ENCODE peak calls at places on chromosomes 7 and 10, in ten cellular contexts. One of them, this sample, is unnamed.

GRCh38 chr10:75599875-75600648 is 168.6 kb downstream of the LRMDA start:
- DNase-seq in A549: no peak
- DNase-seq in WTC11: no peak
- DNase-seq in endothelial cell of umbilical vein: no peak
- DNase-seq in K562: no peak
- DNase-seq in HepG2: peak
- DNase-seq in SK-N-SH: no peak
- DNase-seq in HCT116: no peak
- DNase-seq in GM12878: no peak
- DNase-seq in H1: no peak
- DNase-seq in this sample: no peak

GRCh38 chr7:29607889-29608288 is 44.3 kb downstream of the PRR15 start:
- DNase-seq in A549: no peak
- DNase-seq in WTC11: no peak
- DNase-seq in endothelial cell of umbilical vein: no peak
- DNase-seq in K562: peak
- DNase-seq in HepG2: no peak
- DNase-seq in SK-N-SH: no peak
- DNase-seq in HCT116: no peak
- DNase-seq in GM12878: no peak
- DNase-seq in H1: no peak
- DNase-seq in this sample: no peak

GRCh38 chr7:25579688-25580075 is 351.4 kb upstream of the NPVF start:
- DNase-seq in A549: no peak
- DNase-seq in WTC11: no peak
- DNase-seq in endothelial cell of umbilical vein: no peak
- DNase-seq in K562: no peak
- DNase-seq in HepG2: no peak
- DNase-seq in SK-N-SH: peak
- DNase-seq in HCT116: no peak
- DNase-seq in GM12878: no peak
- DNase-seq in H1: no peak
- DNase-seq in this sample: no peak

GRCh38 chr10:482848-483247 is 206.6 kb downstream of the DIP2C start:
- DNase-seq in A549: no peak
- DNase-seq in WTC11: no peak
- DNase-seq in endothelial cell of umbilical vein: no peak
- DNase-seq in K562: no peak
- DNase-seq in HepG2: no peak
- DNase-seq in SK-N-SH: no peak
- DNase-seq in HCT116: no peak
- DNase-seq in GM12878: no peak
- DNase-seq in H1: peak
- DNase-seq in this sample: no peak

GRCh38 chr7:81884817-81885216 is 115.0 kb upstream of the HGF start:
- DNase-seq in A549: no peak
- DNase-seq in WTC11: no peak
- DNase-seq in endothelial cell of umbilical vein: no peak
- DNase-seq in K562: no peak
- DNase-seq in HepG2: no peak
- DNase-seq in SK-N-SH: no peak
- DNase-seq in HCT116: no peak
- DNase-seq in GM12878: no peak
- DNase-seq in H1: no peak
- DNase-seq in this sample: peak

GRCh38 chr7:36132025-36132424 is 21.0 kb upstream of the EEPD1 start:
- DNase-seq in A549: no peak
- DNase-seq in WTC11: no peak
- DNase-seq in endothelial cell of umbilical vein: no peak
- DNase-seq in K562: no peak
- DNase-seq in HepG2: peak
- DNase-seq in SK-N-SH: no peak
- DNase-seq in HCT116: no peak
- DNase-seq in GM12878: no peak
- DNase-seq in H1: no peak
- DNase-seq in this sample: peak

GRCh38 chr10:103969436-103969835 is 2.5 kb downstream of the SLK start:
- DNase-seq in A549: no peak
- DNase-seq in WTC11: no peak
- DNase-seq in endothelial cell of umbilical vein: no peak
- DNase-seq in K562: no peak
- DNase-seq in HepG2: no peak
- DNase-seq in SK-N-SH: no peak
- DNase-seq in HCT116: no peak
- DNase-seq in GM12878: no peak
- DNase-seq in H1: no peak
- DNase-seq in this sample: peak

GRCh38 chr7:8566016-8566415 is 132.6 kb downstream of the NXPH1 start:
- DNase-seq in A549: no peak
- DNase-seq in WTC11: no peak
- DNase-seq in endothelial cell of umbilical vein: no peak
- DNase-seq in K562: no peak
- DNase-seq in HepG2: no peak
- DNase-seq in SK-N-SH: no peak
- DNase-seq in HCT116: no peak
- DNase-seq in GM12878: no peak
- DNase-seq in H1: no peak
- DNase-seq in this sample: no peak

GRCh38 chr10:132904169-132904813 is 38.1 kb downstream of the CFAP46 start:
- DNase-seq in A549: peak
- DNase-seq in WTC11: peak
- DNase-seq in endothelial cell of umbilical vein: peak
- DNase-seq in K562: peak
- DNase-seq in HepG2: peak
- DNase-seq in SK-N-SH: peak
- DNase-seq in HCT116: peak
- DNase-seq in GM12878: no peak
- DNase-seq in H1: peak
- DNase-seq in this sample: peak

GRCh38 chr10:68223535-68224165 is 8.3 kb downstream of the ATOH7 start:
- DNase-seq in A549: no peak
- DNase-seq in WTC11: peak
- DNase-seq in endothelial cell of umbilical vein: no peak
- DNase-seq in K562: peak
- DNase-seq in HepG2: peak
- DNase-seq in SK-N-SH: no peak
- DNase-seq in HCT116: no peak
- DNase-seq in GM12878: no peak
- DNase-seq in H1: peak
- DNase-seq in this sample: peak

GRCh38 chr7:951881-952547 is 2.5 kb downstream of the ADAP1 start:
- DNase-seq in A549: no peak
- DNase-seq in WTC11: no peak
- DNase-seq in endothelial cell of umbilical vein: no peak
- DNase-seq in K562: no peak
- DNase-seq in HepG2: no peak
- DNase-seq in SK-N-SH: peak
- DNase-seq in HCT116: no peak
- DNase-seq in GM12878: no peak
- DNase-seq in H1: no peak
- DNase-seq in this sample: no peak

GRCh38 chr7:7306231-7306630 is 123.9 kb downstream of the C1GALT1 start:
- DNase-seq in A549: no peak
- DNase-seq in WTC11: no peak
- DNase-seq in endothelial cell of umbilical vein: no peak
- DNase-seq in K562: no peak
- DNase-seq in HepG2: no peak
- DNase-seq in SK-N-SH: no peak
- DNase-seq in HCT116: no peak
- DNase-seq in GM12878: no peak
- DNase-seq in H1: no peak
- DNase-seq in this sample: no peak

GRCh38 chr10:110651044-110651958 is 7.2 kb downstream of the RBM20 start:
- DNase-seq in A549: no peak
- DNase-seq in WTC11: no peak
- DNase-seq in endothelial cell of umbilical vein: no peak
- DNase-seq in K562: peak
- DNase-seq in HepG2: no peak
- DNase-seq in SK-N-SH: peak
- DNase-seq in HCT116: no peak
- DNase-seq in GM12878: no peak
- DNase-seq in H1: no peak
- DNase-seq in this sample: peak

GRCh38 chr7:34044319-34044643 is 138.9 kb downstream of the BMPER start:
- DNase-seq in A549: no peak
- DNase-seq in WTC11: no peak
- DNase-seq in endothelial cell of umbilical vein: no peak
- DNase-seq in K562: no peak
- DNase-seq in HepG2: no peak
- DNase-seq in SK-N-SH: no peak
- DNase-seq in HCT116: no peak
- DNase-seq in GM12878: no peak
- DNase-seq in H1: no peak
- DNase-seq in this sample: no peak

GRCh38 chr7:34039033-34039432 is 133.7 kb downstream of the BMPER start:
- DNase-seq in A549: no peak
- DNase-seq in WTC11: no peak
- DNase-seq in endothelial cell of umbilical vein: no peak
- DNase-seq in K562: no peak
- DNase-seq in HepG2: no peak
- DNase-seq in SK-N-SH: no peak
- DNase-seq in HCT116: no peak
- DNase-seq in GM12878: no peak
- DNase-seq in H1: no peak
- DNase-seq in this sample: no peak

GRCh38 chr7:34043461-34044318 is 138.4 kb downstream of the BMPER start:
- DNase-seq in A549: no peak
- DNase-seq in WTC11: no peak
- DNase-seq in endothelial cell of umbilical vein: no peak
- DNase-seq in K562: no peak
- DNase-seq in HepG2: no peak
- DNase-seq in SK-N-SH: no peak
- DNase-seq in HCT116: no peak
- DNase-seq in GM12878: no peak
- DNase-seq in H1: no peak
- DNase-seq in this sample: no peak

GRCh38 chr7:34042406-34042805 is 137.1 kb downstream of the BMPER start:
- DNase-seq in A549: no peak
- DNase-seq in WTC11: no peak
- DNase-seq in endothelial cell of umbilical vein: no peak
- DNase-seq in K562: no peak
- DNase-seq in HepG2: no peak
- DNase-seq in SK-N-SH: no peak
- DNase-seq in HCT116: no peak
- DNase-seq in GM12878: no peak
- DNase-seq in H1: no peak
- DNase-seq in this sample: no peak

DNA sequence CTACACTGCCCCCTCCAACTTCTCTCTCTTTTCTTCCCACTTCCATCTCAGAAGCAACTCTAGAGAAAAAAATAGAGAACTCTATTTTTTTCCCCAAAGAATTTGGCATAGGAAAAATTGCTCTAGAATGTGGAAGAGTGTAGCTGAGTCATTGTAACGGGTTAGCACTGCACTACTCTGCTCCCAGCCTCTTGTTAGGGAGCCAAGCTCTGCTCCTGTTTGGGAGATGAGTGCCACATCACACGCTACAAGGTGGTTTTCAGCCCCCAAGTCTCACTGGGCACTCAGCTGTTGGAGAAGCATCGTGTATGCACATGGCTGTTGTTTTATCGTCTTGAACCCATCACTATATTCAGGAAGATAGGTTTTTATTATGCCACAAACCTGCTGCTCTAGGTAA is 136.4 kb downstream of the BMPER start:
- DNase-seq in A549: no peak
- DNase-seq in WTC11: no peak
- DNase-seq in endothelial cell of umbilical vein: no peak
- DNase-seq in K562: no peak
- DNase-seq in HepG2: no peak
- DNase-seq in SK-N-SH: no peak
- DNase-seq in HCT116: no peak
- DNase-seq in GM12878: no peak
- DNase-seq in H1: no peak
- DNase-seq in this sample: no peak
- TF ChIP-seq MAX in A549: no peak
- TF ChIP-seq MAX in WTC11: no peak
- TF ChIP-seq MAX in endothelial cell of umbilical vein: no peak
- TF ChIP-seq MAX in K562: no peak
- TF ChIP-seq MAX in HepG2: no peak
- TF ChIP-seq MAX in SK-N-SH: peak
- TF ChIP-seq MAX in HCT116: no peak
- TF ChIP-seq MAX in GM12878: no peak
- TF ChIP-seq MAX in H1: no peak
- TF ChIP-seq MAX in this sample: no peak

GRCh38 chr7:66304536-66304935 is 99.4 kb downstream of the TPST1 start:
- DNase-seq in A549: no peak
- DNase-seq in WTC11: no peak
- DNase-seq in endothelial cell of umbilical vein: peak
- DNase-seq in K562: no peak
- DNase-seq in HepG2: no peak
- DNase-seq in SK-N-SH: no peak
- DNase-seq in HCT116: no peak
- DNase-seq in GM12878: no peak
- DNase-seq in H1: no peak
- DNase-seq in this sample: peak
- TF ChIP-seq MAX in A549: no peak
- TF ChIP-seq MAX in WTC11: no peak
- TF ChIP-seq MAX in endothelial cell of umbilical vein: no peak
- TF ChIP-seq MAX in K562: no peak
- TF ChIP-seq MAX in HepG2: no peak
- TF ChIP-seq MAX in SK-N-SH: no peak
- TF ChIP-seq MAX in HCT116: no peak
- TF ChIP-seq MAX in GM12878: no peak
- TF ChIP-seq MAX in H1: no peak
- TF ChIP-seq MAX in this sample: no peak

GRCh38 chr10:129035052-129035805 is 431.8 kb upstream of the MGMT start:
- DNase-seq in A549: no peak
- DNase-seq in WTC11: no peak
- DNase-seq in endothelial cell of umbilical vein: peak
- DNase-seq in K562: no peak
- DNase-seq in HepG2: no peak
- DNase-seq in SK-N-SH: no peak
- DNase-seq in HCT116: no peak
- DNase-seq in GM12878: no peak
- DNase-seq in H1: no peak
- DNase-seq in this sample: peak
- TF ChIP-seq MAX in A549: no peak
- TF ChIP-seq MAX in WTC11: no peak
- TF ChIP-seq MAX in endothelial cell of umbilical vein: no peak
- TF ChIP-seq MAX in K562: no peak
- TF ChIP-seq MAX in HepG2: no peak
- TF ChIP-seq MAX in SK-N-SH: no peak
- TF ChIP-seq MAX in HCT116: no peak
- TF ChIP-seq MAX in GM12878: no peak
- TF ChIP-seq MAX in H1: no peak
- TF ChIP-seq MAX in this sample: no peak

DNA sequence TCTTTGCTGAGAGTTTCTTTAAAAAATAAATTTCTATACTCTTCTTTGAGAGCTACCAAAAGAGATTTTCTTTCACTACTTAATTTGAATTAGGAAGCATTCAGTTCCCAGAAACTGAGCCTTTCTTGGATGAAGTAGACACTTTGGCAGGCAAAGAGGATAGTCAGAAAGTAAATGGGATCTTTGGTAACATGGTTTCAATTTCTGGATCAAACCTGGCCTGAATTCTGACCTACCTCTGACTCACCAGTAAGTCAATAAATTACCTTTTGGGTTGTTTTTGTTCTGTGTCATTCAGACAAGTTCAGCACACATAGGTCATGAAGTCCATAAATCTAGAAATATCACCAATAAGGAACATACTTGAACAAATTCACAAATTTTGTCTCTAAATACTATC is 26.8 kb upstream of the CABCOCO1 start:
- DNase-seq in A549: no peak
- DNase-seq in WTC11: no peak
- DNase-seq in endothelial cell of umbilical vein: peak
- DNase-seq in K562: no peak
- DNase-seq in HepG2: no peak
- DNase-seq in SK-N-SH: no peak
- DNase-seq in HCT116: peak
- DNase-seq in GM12878: no peak
- DNase-seq in H1: no peak
- DNase-seq in this sample: no peak
- TF ChIP-seq MAX in A549: no peak
- TF ChIP-seq MAX in WTC11: no peak
- TF ChIP-seq MAX in endothelial cell of umbilical vein: no peak
- TF ChIP-seq MAX in K562: no peak
- TF ChIP-seq MAX in HepG2: no peak
- TF ChIP-seq MAX in SK-N-SH: no peak
- TF ChIP-seq MAX in HCT116: no peak
- TF ChIP-seq MAX in GM12878: no peak
- TF ChIP-seq MAX in H1: no peak
- TF ChIP-seq MAX in this sample: no peak

This sample was measured in NB4.